ENCODE peak calls at places on chromosomes 12 and 14, in four cellular contexts. L is IMR-90, D is K562, S is HepG2. J is an unnamed sample.

GRCh38 chr12:13101854-13102375 is 1.6 kb downstream of the GSG1 start:
- DNase-seq in L (peak), S (peak), D (no peak), J (peak)

GRCh38 chr12:74977832-74978481 is 231.7 kb downstream of the KCNC2 start:
- DNase-seq in D (no peak), S (no peak), L (no peak), J (no peak)

GRCh38 chr12:88501976-88502938 is 78.0 kb downstream of the KITLG start:
- DNase-seq in L (peak), S (no peak), D (no peak), J (no peak)

GRCh38 chr12:45518516-45519235 is 210.8 kb upstream of the ARID2 start:
- DNase-seq in L (no peak), D (no peak), S (no peak), J (no peak)

GRCh38 chr14:22147716-22148115 is 441.3 kb downstream of the DAD1 start:
- DNase-seq in S (no peak), D (no peak), L (no peak), J (no peak)

GRCh38 chr14:91947196-91948184 is at the start of gene FBLN5:
- DNase-seq in L (peak), S (no peak), D (no peak), J (peak)

GRCh38 chr12:120692524-120693033 is 5.6 kb downstream of the MLEC start:
- DNase-seq in L (peak), S (peak), D (no peak), J (peak)

GRCh38 chr12:15883536-15883935 is 1.3 kb downstream of the STRAP start:
- DNase-seq in S (no peak), L (peak), D (no peak), J (no peak)

GRCh38 chr12:98595152-98595988 is 1.9 kb downstream of the SLC25A3 start:
- DNase-seq in D (no peak), S (peak), L (peak), J (peak)

GRCh38 chr12:16880864-16881285 is 274.9 kb upstream of the LMO3 start:
- DNase-seq in L (no peak), S (no peak), D (no peak), J (peak)

GRCh38 chr14:38143170-38143569 is 64.5 kb upstream of the SSTR1 start:
- DNase-seq in S (no peak), D (no peak), L (peak), J (no peak)

GRCh38 chr14:24260026-24260779 is 2.8 kb downstream of the TGM1 start:
- DNase-seq in S (no peak), L (no peak), D (no peak), J (no peak)

GRCh38 chr12:55720894-55721444 is 776 bp downstream of the RDH5 start:
- DNase-seq in L (peak), S (peak), D (no peak), J (peak)

GRCh38 chr12:5733136-5733755 is 211.8 kb downstream of the ANO2 start:
- DNase-seq in D (no peak), L (peak), S (no peak), J (no peak)

GRCh38 chr14:33273978-33274377 is 335.3 kb downstream of the NPAS3 start:
- DNase-seq in D (no peak), S (no peak), L (no peak), J (no peak)

GRCh38 chr14:85531594-85532391 is 1.8 kb downstream of the FLRT2 start:
- DNase-seq in D (no peak), S (no peak), L (peak), J (peak)

DNA sequence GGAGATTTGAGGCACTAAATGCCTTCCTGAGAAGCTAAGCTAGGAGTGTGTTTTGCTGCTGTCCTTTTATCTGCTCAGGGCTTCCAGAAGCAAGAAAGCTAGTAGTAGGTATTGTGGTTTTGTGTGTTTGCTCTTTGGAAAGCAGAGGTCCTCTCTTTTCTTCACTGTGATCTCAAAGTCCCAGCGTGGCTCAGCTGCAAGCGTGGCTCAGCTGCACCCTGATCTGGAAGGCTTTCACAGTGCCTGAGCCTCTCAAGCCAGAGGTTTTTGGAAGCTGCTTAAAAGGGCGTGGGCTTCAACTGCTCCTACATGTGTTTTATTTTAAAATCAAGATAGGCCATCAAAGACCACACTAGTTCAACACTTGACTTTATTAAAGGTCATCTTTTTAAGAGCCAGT is 337.4 kb upstream of the RGS6 start:
- DNase-seq in L (peak), D (no peak), S (no peak), J (no peak)
- TF ChIP-seq MAZ in L (no peak), D (no peak), S (no peak), J (no peak)

GRCh38 chr12:104729610-104730446 is 228.3 kb downstream of the SLC41A2 start:
- DNase-seq in D (no peak), L (no peak), S (no peak), J (no peak)
- TF ChIP-seq POLR2A in D (no peak), L (no peak), S (no peak), J (no peak)

GRCh38 chr12:109868182-109869051 is 11.9 kb downstream of the GLTP start:
- DNase-seq in D (no peak), L (no peak), S (no peak), J (no peak)
- TF ChIP-seq MAZ in D (no peak), L (no peak), S (no peak), J (no peak)

DNA sequence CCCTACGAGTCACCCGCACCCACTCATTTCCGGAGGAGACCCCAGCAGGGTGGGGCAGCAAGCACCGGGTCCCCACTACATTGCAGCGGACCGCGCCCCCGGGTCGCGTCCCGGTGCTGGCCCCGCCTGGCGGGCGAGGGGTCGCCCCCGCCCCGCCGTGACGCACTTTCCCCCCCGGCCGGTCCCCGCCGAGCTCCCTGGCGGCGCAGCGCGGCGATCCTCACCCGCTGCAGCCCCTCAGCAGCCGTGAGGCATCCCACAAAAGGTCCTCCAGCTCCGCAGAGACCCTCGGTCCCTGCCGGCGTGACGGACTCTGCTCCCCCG is 106.0 kb downstream of the PRICKLE1 start:
- DNase-seq in L (peak), D (peak), S (no peak), J (no peak)
- TF ChIP-seq POLR2A in L (no peak), D (no peak), S (no peak), J (no peak)

GRCh38 chr14:105100931-105101330 is 35.7 kb upstream of the GPR132 start:
- DNase-seq in S (no peak), L (no peak), D (no peak), J (no peak)

GRCh38 chr14:105105158-105105557 is 39.9 kb upstream of the GPR132 start:
- DNase-seq in D (no peak), S (no peak), L (no peak), J (no peak)

GRCh38 chr14:105099778-105100177 is 34.5 kb upstream of the GPR132 start:
- DNase-seq in D (no peak), S (no peak), L (no peak), J (no peak)

GRCh38 chr14:105102893-105103292 is 37.7 kb upstream of the GPR132 start:
- DNase-seq in D (no peak), S (no peak), L (no peak), J (no peak)

DNA sequence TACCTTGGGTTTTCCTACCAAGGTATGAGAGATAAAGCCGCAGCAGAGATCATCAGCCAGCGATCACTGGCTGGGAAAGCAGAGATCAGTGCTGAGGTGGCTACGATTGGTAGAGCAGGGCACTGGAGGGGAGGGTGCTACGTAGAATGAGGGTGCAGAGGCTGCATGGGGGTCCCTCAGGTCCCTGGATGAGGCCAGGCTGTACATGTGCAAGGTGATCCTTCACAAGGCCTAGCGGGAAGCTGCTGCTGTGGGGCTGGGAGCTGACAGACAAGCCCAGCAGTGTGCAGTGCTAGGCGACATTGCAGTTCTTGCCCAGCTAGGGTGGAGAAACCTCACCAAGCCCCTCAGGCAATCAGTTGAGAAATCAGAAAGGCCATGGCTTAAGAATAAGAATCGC is 37.1 kb upstream of the GPR132 start:
- DNase-seq in D (no peak), S (no peak), L (no peak), J (no peak)
- TF ChIP-seq MAZ in D (no peak), S (no peak), L (no peak), J (no peak)

GRCh38 chr12:121709478-121709890 is 3.1 kb upstream of the TMEM120B start:
- DNase-seq in L (peak), S (peak), D (no peak), J (no peak)

GRCh38 chr12:121713257-121714155 is 954 bp downstream of the TMEM120B start:
- DNase-seq in D (peak), S (no peak), L (peak), J (no peak)

GRCh38 chr12:121715862-121716435 is 3.4 kb downstream of the TMEM120B start:
- DNase-seq in D (no peak), S (no peak), L (no peak), J (no peak)

GRCh38 chr12:121711925-121712461 is 559 bp upstream of the TMEM120B start:
- DNase-seq in S (peak), D (peak), L (no peak), J (peak)

DNA sequence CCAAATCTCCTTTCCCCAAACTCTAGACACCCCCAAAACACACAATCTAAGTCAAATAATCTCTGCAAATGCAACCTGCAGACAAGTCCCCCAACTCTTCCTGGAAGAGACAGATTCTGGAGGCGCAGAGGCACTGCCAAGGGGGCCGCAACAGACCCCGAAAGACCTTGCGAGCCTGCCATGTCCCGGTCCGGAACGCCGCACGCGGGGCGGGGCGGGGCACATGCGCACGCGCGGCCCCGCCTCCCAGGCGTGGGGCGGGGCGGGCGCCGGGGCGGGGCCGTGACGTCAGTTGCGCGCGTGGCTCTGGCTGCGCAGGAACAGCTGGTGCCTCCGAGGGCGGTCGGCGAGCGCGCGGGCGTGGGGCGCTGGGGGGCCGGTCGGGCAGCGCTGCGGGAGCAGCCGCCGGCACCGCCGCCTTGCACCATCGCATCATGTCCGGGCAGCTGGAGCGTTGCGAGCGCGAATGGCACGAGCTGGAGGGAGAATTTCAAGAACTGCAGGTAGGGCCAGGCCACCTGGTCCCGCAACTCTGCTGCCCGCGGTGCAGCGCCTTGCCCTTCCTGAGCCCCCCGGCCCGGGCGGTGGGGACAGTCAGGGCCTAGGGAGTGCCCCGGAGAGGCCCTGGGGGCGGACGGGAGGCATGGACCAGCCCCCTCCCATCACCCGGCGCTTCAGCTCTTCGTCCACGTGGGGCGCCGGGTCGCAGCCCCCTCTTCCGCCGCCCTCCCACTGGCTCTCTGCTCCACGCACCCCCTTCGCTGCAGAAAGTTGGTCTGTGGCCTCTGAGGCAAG is at the start of gene TMEM120B:
- DNase-seq in D (peak), L (peak), S (peak), J (peak)
- TF ChIP-seq POLR2A in D (peak), L (peak), S (peak), J (peak)

DNA sequence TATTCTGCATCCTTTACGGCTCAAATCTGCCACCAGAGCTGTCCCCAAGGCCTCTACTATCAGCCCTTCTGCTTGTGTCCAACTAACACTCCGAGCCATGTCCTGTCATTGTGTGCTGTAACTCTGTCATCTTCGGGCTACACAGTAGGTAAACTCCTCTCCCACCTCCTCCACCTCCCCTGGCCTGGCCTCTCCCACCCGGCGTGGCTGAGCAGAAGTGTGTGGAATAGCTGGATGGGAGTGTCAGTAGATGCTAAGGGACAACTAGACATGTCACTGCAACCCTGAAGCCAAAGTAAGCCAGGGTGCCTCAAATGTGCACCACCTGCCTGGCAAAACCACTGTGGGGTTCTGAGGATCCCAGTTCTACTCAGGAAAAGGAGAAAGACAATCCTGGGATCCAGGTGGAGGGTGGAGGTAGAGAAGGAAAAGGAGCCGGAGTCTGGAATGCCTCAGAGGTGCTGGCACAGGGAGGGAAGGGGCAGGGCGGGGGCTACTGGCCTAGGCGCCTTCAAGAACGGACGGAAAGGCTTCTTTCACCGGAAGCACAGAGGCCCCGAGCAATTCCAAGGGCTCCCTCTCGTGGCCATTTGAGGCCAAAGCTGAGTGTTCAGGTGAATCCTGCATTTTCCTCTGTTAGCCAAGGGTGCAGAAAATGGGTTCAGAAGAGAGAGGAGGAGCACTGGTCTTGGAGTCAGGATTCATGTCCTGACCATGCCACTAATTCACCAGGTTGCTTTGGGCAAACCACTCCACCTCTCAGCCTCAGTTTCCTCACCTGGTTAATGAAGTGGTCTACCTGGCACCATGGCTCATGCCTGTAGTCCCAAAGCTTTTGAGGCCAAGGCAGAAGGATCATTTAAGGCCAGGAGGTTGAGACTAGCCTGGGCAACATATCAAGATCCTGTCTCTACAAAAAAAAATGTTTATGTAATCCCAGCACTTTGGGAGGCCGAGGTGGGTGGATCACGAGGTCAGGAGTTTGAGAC is 20.5 kb upstream of the FAM181A start:
- DNase-seq in D (peak), L (peak), S (peak), J (peak)
- TF ChIP-seq MAZ in D (no peak), L (no peak), S (no peak), J (no peak)

GRCh38 chr14:60164717-60165546 is at the start of gene DHRS7:
- DNase-seq in S (peak), D (peak), L (peak), J (peak)
- TF ChIP-seq POLR2A in S (peak), D (peak), L (peak), J (peak)

GRCh38 chr12:26630546-26631027 is 202.4 kb downstream of the ITPR2 start:
- DNase-seq in D (no peak), L (peak), S (peak), J (no peak)
- TF ChIP-seq MAZ in D (no peak), L (no peak), S (no peak), J (no peak)

GRCh38 chr12:103962493-103962892 is 3.2 kb upstream of the TDG start:
- DNase-seq in D (no peak), S (no peak), L (no peak), J (no peak)

GRCh38 chr12:103964805-103965204 is 867 bp upstream of the TDG start:
- DNase-seq in S (no peak), D (no peak), L (no peak), J (no peak)

GRCh38 chr12:103965255-103965589 is 450 bp upstream of the TDG start:
- DNase-seq in L (no peak), D (no peak), S (no peak), J (no peak)

GRCh38 chr12:103966736-103967135 is 1.1 kb downstream of the TDG start:
- DNase-seq in S (no peak), L (no peak), D (no peak), J (no peak)

DNA sequence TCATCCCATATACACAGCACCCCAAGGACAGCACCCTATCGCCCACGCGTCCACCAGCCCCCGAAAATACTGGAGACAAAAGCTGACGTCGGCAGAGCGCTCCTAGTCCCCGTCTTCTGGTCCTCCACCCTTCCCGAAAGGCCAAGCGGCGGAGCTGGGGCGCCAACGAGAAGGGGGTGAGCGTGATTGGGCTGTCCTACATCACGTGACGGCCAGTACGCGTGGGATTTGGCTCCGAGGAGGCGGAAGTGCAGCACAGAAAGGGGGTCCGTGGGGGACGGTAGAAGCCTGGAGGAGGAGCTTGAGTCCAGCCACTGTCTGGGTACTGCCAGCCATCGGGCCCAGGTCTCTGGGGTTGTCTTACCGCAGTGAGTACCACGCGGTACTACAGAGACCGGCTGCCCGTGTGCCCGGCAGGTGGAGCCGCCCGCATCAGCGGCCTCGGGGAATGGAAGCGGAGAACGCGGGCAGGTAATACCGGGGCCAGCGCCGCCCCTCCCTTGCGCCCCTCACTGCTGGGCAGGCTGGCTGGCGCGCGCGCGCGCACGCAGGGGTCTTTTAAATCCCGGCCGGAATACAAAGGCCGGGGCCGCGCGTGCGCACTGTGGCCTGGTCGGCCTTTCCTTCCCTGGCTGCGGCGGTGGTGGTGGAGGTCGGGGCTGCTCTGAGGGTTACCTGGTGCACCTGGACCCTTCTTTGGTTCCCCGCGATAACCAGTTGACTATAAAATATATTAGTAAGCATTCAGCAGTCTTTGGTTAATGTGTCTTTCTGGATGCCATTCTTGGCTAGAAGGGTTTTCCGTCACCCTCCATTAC is at the start of gene TDG:
- DNase-seq in S (peak), L (peak), D (peak), J (peak)
- TF ChIP-seq POLR2A in S (peak), L (peak), D (peak), J (peak)

J was measured in A549.